ENCODE peak calls at places on chromosomes 3 and 15, in six cellular contexts. N is A549, G is stomach, U is GM12878, A is tibial nerve, Z is K562. K is an unnamed sample. For H3K4me1, the result is how much of the 10 kb centered on the place peaks cover.

GRCh38 chr3:67335813-67336212 is 318.6 kb downstream of the SUCLG2 start:
- DNase-seq in N (no peak), G (no peak), U (no peak), A (peak), Z (no peak), K (no peak)

GRCh38 chr3:22288756-22289155 is 537.7 kb upstream of the ZNF385D start:
- DNase-seq in N (no peak), G (no peak), U (no peak), A (no peak), Z (no peak), K (no peak)

GRCh38 chr3:139601191-139601961 is 61.8 kb upstream of the RBP1 start:
- DNase-seq in N (no peak), G (no peak), U (no peak), A (no peak), Z (no peak), K (no peak)

GRCh38 chr15:51947124-51947523 is 24.5 kb downstream of the LEO1 start:
- DNase-seq in N (no peak), G (no peak), U (no peak), A (no peak), Z (no peak), K (no peak)

GRCh38 chr15:60397772-60398445 is at the start of gene ANXA2:
- DNase-seq in N (peak), G (peak), U (no peak), A (peak), Z (peak), K (peak)

GRCh38 chr3:31575448-31575847 is 42.7 kb downstream of the STT3B start:
- DNase-seq in N (no peak), G (no peak), U (no peak), A (no peak), Z (no peak), K (no peak)

GRCh38 chr15:47186071-47186470 is 531.2 kb upstream of the SEMA6D start:
- DNase-seq in N (no peak), G (no peak), U (no peak), A (no peak), Z (no peak), K (no peak)

GRCh38 chr3:28286595-28286994 is 45.2 kb downstream of the CMC1 start:
- DNase-seq in N (peak), G (no peak), U (peak), A (no peak), Z (peak), K (no peak)

GRCh38 chr3:50491023-50491422 is 12.4 kb downstream of the CACNA2D2 start:
- DNase-seq in N (no peak), G (no peak), U (no peak), A (no peak), Z (no peak), K (no peak)

GRCh38 chr3:129461461-129462146 is 21.6 kb downstream of the IFT122 start:
- DNase-seq in N (no peak), G (no peak), U (no peak), A (no peak), Z (peak), K (no peak)

GRCh38 chr15:27492021-27492621 is 521.1 kb downstream of the GABRG3 start:
- DNase-seq in N (no peak), G (no peak), U (no peak), A (no peak), Z (no peak), K (no peak)

GRCh38 chr3:123104550-123104949 is 37.7 kb downstream of the PDIA5 start:
- DNase-seq in N (peak), G (no peak), U (no peak), A (no peak), Z (no peak), K (no peak)

GRCh38 chr3:17605032-17605431 is 137.4 kb downstream of the TBC1D5 start:
- DNase-seq in N (peak), G (no peak), U (no peak), A (no peak), Z (no peak), K (no peak)

GRCh38 chr3:143239026-143239425 is 119.5 kb downstream of the CHST2 start:
- DNase-seq in N (no peak), G (no peak), U (no peak), A (no peak), Z (no peak), K (no peak)

GRCh38 chr3:41243183-41243582 is 43.9 kb downstream of the CTNNB1 start:
- DNase-seq in N (no peak), G (no peak), U (no peak), A (no peak), Z (no peak), K (no peak)

GRCh38 chr15:81774309-81774708 is 271.5 kb downstream of the MEX3B start:
- DNase-seq in N (no peak), G (no peak), U (no peak), A (no peak), Z (no peak), K (no peak)

GRCh38 chr15:78654272-78654671 is 13.3 kb upstream of the CHRNB4 start:
- DNase-seq in N (no peak), G (no peak), U (no peak), A (no peak), Z (no peak), K (no peak)

GRCh38 chr3:40024526-40024925 is 215.1 kb downstream of the MYRIP start:
- DNase-seq in N (no peak), G (no peak), U (no peak), A (no peak), Z (no peak), K (no peak)

GRCh38 chr3:113219605-113220300 is 8.4 kb downstream of the BOC start:
- DNase-seq in N (no peak), G (no peak), U (no peak), A (no peak), Z (no peak), K (no peak)

GRCh38 chr3:154904328-154904727 is 175.8 kb upstream of the MME start:
- DNase-seq in N (no peak), G (no peak), U (no peak), A (no peak), Z (no peak), K (no peak)

GRCh38 chr3:131326307-131326706 is 55.3 kb upstream of the NUDT16 start:
- DNase-seq in N (no peak), G (no peak), U (no peak), A (no peak), Z (no peak), K (no peak)

GRCh38 chr15:70048196-70048565 is 49.5 kb downstream of the TLE3 start:
- DNase-seq in N (no peak), G (no peak), U (no peak), A (no peak), Z (no peak), K (no peak)

GRCh38 chr3:185297867-185298266 is 44.0 kb upstream of the EHHADH start:
- DNase-seq in N (no peak), G (no peak), U (no peak), A (no peak), Z (peak), K (no peak)

GRCh38 chr3:62529230-62529629 is 155.9 kb upstream of the FEZF2 start:
- DNase-seq in N (no peak), G (peak), U (no peak), A (peak), Z (peak), K (peak)

GRCh38 chr3:81713018-81713417 is 48.4 kb downstream of the GBE1 start:
- DNase-seq in N (no peak), G (no peak), U (no peak), A (no peak), Z (no peak), K (no peak)

GRCh38 chr3:129428382-129429079 is at the start of gene EFCAB12:
- DNase-seq in N (peak), G (peak), U (no peak), A (peak), Z (peak), K (peak)

GRCh38 chr15:77148191-77148590 is 77.3 kb upstream of the TSPAN3 start:
- DNase-seq in N (no peak), G (no peak), U (no peak), A (no peak), Z (no peak), K (no peak)

GRCh38 chr3:28467414-28467813 is 118.8 kb upstream of the AZI2 start:
- DNase-seq in N (no peak), G (no peak), U (no peak), A (no peak), Z (no peak), K (no peak)

GRCh38 chr3:14001136-14001535 is 121.3 kb upstream of the WNT7A start:
- DNase-seq in N (no peak), G (no peak), U (no peak), A (no peak), Z (no peak), K (no peak)

GRCh38 chr3:171994646-171995441 is 44.5 kb upstream of the FNDC3B start:
- DNase-seq in N (no peak), G (no peak), U (no peak), A (no peak), Z (no peak), K (no peak)

GRCh38 chr3:159897331-159898075 is 91.1 kb upstream of the IL12A start:
- DNase-seq in N (no peak), G (no peak), U (no peak), A (no peak), Z (no peak), K (no peak)

GRCh38 chr15:57031605-57032004 is 113.2 kb downstream of the TCF12 start:
- DNase-seq in N (no peak), G (no peak), U (no peak), A (peak), Z (no peak), K (no peak)

GRCh38 chr3:159775372-159775961 is 213.2 kb upstream of the IL12A start:
- DNase-seq in N (no peak), G (no peak), U (no peak), A (no peak), Z (no peak), K (no peak)

DNA sequence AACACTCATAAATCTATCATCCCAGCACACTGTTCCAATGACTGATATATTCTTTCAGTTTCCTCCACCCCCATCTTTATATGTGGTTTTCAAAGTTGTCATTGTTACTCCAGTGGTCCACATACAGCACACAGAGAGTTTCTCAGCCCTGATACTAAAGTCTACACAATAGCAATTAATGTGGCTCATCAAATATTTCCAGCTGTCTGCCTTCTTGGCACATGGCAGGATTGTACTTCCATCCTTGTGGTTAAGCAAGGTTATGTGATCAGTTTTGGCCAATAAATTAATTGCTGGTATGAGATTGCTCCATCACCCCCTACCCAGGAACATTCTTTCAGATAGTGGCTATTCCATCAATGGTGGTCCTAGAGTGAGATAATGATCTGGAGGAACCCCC is 221.8 kb downstream of the PDCD6IP start:
- DNase-seq in N (no peak), G (no peak), U (no peak), A (no peak), Z (no peak), K (no peak)
- H3K4me1 ChIP-seq in N (under half), G (under half), U (under half), A (under half), Z (under half), K (under half)

GRCh38 chr3:138188013-138188352 is 882 bp downstream of the ARMC8 start:
- DNase-seq in N (peak), G (no peak), U (no peak), A (peak), Z (peak), K (no peak)
- TF ChIP-seq EP300 in N (no peak), G (peak), U (no peak), A (peak), Z (no peak), K (no peak)

GRCh38 chr3:85304360-85304964 is 345.7 kb downstream of the CADM2 start:
- DNase-seq in N (peak), G (no peak), U (no peak), A (no peak), Z (peak), K (no peak)
- TF ChIP-seq CTCF in N (peak), G (peak), U (no peak), A (no peak), Z (peak), K (no peak)

GRCh38 chr15:67504061-67504460 is 16.9 kb upstream of the C15orf61 start:
- DNase-seq in N (no peak), G (no peak), U (no peak), A (no peak), Z (no peak), K (no peak)
- H3K4me1 ChIP-seq in N (under half), G (under half), U (under half), A (under half), Z (under half), K (under half)

DNA sequence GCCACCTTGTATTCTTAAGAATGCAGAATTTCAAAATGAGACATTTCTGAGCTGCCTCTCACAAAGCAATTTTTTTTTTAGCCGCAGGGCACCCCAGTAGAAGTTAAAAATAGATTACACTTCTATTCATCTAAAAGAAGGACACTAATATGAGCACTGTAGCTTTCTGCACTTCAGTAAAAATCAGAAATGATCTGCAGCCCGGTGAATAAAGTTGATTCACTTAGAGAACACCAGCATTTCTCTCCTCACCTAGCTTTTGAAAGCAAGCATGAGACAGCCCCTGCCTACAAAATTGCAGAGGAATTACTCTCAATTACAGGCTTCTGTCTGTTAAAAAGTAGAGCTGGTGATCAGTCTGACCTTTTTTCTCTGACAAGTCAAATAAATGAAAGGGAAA is 1062.4 kb downstream of the FHIT start:
- DNase-seq in N (no peak), G (no peak), U (no peak), A (no peak), Z (no peak), K (no peak)
- TF ChIP-seq EP300 in N (no peak), G (no peak), U (no peak), A (no peak), Z (no peak), K (no peak)

DNA sequence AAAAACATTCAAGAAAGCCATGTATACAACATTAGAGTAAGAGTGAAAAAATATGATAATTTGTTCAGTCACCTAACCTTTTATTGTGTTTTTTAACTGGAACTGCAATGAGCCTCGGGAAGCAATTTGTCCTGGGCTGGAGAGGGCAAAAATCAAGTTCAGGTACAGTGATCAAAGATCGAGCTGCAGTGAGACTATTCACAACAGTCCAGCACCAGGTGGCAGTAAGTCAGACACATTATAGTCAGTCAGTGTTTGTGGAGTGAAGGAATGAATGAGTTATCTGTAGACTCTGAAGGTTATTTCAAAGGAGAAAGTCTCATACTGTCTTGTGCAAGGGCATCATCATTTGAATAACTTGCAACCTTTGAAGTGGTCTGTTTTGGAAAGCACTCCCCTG is 116.6 kb downstream of the CHDH start:
- DNase-seq in N (no peak), G (no peak), U (no peak), A (no peak), Z (no peak), K (no peak)
- TF ChIP-seq CTCF in N (no peak), G (peak), U (peak), A (no peak), Z (no peak), K (no peak)

GRCh38 chr15:41106947-41107346 is 9.1 kb downstream of the INO80 start:
- DNase-seq in N (no peak), G (no peak), U (no peak), A (no peak), Z (no peak), K (no peak)

GRCh38 chr15:41105348-41106334 is 10.4 kb downstream of the INO80 start:
- DNase-seq in N (no peak), G (peak), U (no peak), A (no peak), Z (no peak), K (no peak)

GRCh38 chr15:41104234-41104633 is 11.8 kb downstream of the INO80 start:
- DNase-seq in N (no peak), G (no peak), U (no peak), A (no peak), Z (no peak), K (no peak)

GRCh38 chr15:41102854-41103253 is 13.2 kb downstream of the INO80 start:
- DNase-seq in N (no peak), G (no peak), U (no peak), A (no peak), Z (no peak), K (no peak)
- H3K4me1 ChIP-seq in N (under half), G (under half), U (under half), A (under half), Z (under half), K (under half)

DNA sequence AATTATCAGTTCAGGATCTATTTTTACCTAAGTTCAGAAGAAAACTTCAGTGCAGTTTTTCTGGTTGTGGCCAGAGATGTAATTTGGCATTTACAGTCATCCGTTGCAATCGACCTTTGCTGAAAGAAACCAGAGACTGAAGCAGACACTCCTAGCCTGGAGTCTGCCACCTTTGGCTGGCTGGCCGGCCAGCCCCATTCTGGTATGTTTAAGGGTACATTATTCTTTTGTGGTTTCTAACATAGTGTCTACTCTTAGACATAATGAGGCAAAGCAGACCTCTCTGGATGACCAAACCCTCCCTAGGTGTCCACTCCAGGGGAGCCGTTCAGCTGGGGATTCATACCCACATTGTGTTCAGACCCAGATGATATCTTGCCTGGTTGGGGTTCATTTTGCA is 275.9 kb upstream of the TPM1 start:
- DNase-seq in N (no peak), G (no peak), U (no peak), A (no peak), Z (no peak), K (no peak)
- TF ChIP-seq EP300 in N (no peak), G (no peak), U (no peak), A (no peak), Z (no peak), K (no peak)

DNA sequence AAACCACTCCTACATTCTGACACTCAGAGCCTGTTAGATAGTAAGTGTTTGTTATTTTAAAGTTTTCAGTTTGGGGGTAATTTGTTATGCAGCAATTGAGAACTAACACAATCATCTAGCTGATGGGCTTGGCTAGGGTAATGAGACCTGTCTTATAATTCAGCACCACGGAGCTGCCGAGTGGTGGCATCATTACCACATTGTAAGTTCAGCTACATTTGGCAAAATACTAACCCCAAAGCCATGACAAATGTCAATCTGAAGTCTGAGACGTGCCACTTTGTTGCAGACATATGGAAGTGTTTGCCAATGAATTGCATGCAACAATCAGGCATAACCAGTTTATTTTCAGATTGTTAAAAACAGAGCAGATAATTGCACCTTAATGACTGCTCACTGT is 52.7 kb downstream of the KLHL6 start:
- DNase-seq in N (no peak), G (no peak), U (no peak), A (no peak), Z (no peak), K (no peak)
- TF ChIP-seq CTCF in N (peak), G (no peak), U (no peak), A (no peak), Z (peak), K (no peak)

GRCh38 chr3:25444273-25444672 is 16.2 kb downstream of the RARB start:
- DNase-seq in N (no peak), G (no peak), U (no peak), A (no peak), Z (no peak), K (no peak)
- H3K4me1 ChIP-seq in N (under half), G (under half), U (under half), A (under half), Z (under half), K (under half)